ENCODE peak calls at places on chromosomes 12 and 14, in four cellular contexts. D, B, Z and C are unnamed samples.

GRCh38 chr12:111034148-111034910 is 114.0 kb upstream of the MYL2 start:
- DNase-seq in B (no peak), D (no peak), Z (no peak), C (peak; percentile 61)

GRCh38 chr12:56518570-56518969 is 3.0 kb upstream of the RBMS2 start:
- DNase-seq in D (no peak), B (no peak), Z (peak; percentile 38), C (no peak)

GRCh38 chr12:78210494-78210860 is 379.8 kb downstream of the NAV3 start:
- DNase-seq in D (no peak), Z (no peak), B (no peak), C (no peak)

GRCh38 chr14:50103558-50103957 is 12.8 kb downstream of the VCPKMT start:
- DNase-seq in B (no peak), Z (no peak), D (no peak), C (no peak)

GRCh38 chr12:30806989-30807694 is 52.4 kb upstream of the CAPRIN2 start:
- DNase-seq in Z (peak; percentile 54), D (no peak), B (peak; percentile 48), C (peak; percentile 37)

GRCh38 chr14:54362089-54362504 is 34.7 kb upstream of the CDKN3 start:
- DNase-seq in B (no peak), Z (no peak), D (no peak), C (peak; percentile 34)

GRCh38 chr12:32903763-32904162 is 7.2 kb upstream of the PKP2 start:
- DNase-seq in D (no peak), Z (no peak), B (no peak), C (no peak)

GRCh38 chr12:11944321-11944720 is 126.4 kb upstream of the BCL2L14 start:
- DNase-seq in Z (no peak), B (no peak), D (no peak), C (no peak)

GRCh38 chr14:54322241-54322640 is 74.6 kb upstream of the CDKN3 start:
- DNase-seq in Z (no peak), B (no peak), D (no peak), C (no peak)

GRCh38 chr14:46672128-46672527 is 20.5 kb upstream of the RPL10L start:
- DNase-seq in D (no peak), B (no peak), Z (no peak), C (no peak)

GRCh38 chr14:88791629-88792571 is 853 bp downstream of the EML5 start:
- DNase-seq in D (peak; percentile 5), B (no peak), Z (no peak), C (peak; percentile 18)

GRCh38 chr12:23929906-23930305 is 19.6 kb downstream of the SOX5 start:
- DNase-seq in D (no peak), Z (no peak), B (no peak), C (no peak)

GRCh38 chr12:1324900-1325299 is 269.5 kb downstream of the FBXL14 start:
- DNase-seq in B (no peak), D (no peak), Z (no peak), C (no peak)

GRCh38 chr12:990308-990648 is 745 bp upstream of the ERC1 start:
- DNase-seq in Z (peak; percentile 33), B (peak; percentile 29), D (peak; percentile 38), C (peak; percentile 50)

GRCh38 chr12:64673490-64674169 is 63.3 kb downstream of the RASSF3 start:
- DNase-seq in D (no peak), Z (peak; percentile 32), B (no peak), C (no peak)

GRCh38 chr12:26113194-26113654 is 11.6 kb downstream of the BHLHE41 start:
- DNase-seq in B (no peak), D (no peak), Z (no peak), C (no peak)

GRCh38 chr12:52074656-52075408 is 4.7 kb upstream of the SMIM41 start:
- DNase-seq in D (no peak), Z (no peak), B (no peak), C (no peak)

GRCh38 chr12:1171657-1172056 is 180.6 kb downstream of the ERC1 start:
- DNase-seq in D (no peak), Z (no peak), B (no peak), C (no peak)

GRCh38 chr12:76117751-76118150 is 33.3 kb upstream of the NAP1L1 start:
- DNase-seq in B (no peak), D (no peak), Z (no peak), C (no peak)

GRCh38 chr12:92044435-92044834 is 101.2 kb downstream of the BTG1 start:
- DNase-seq in Z (no peak), B (no peak), D (no peak), C (no peak)

GRCh38 chr12:93707836-93708235 is 30.7 kb downstream of the CRADD start:
- DNase-seq in B (no peak), Z (peak; percentile 62), D (peak; percentile 26), C (no peak)

GRCh38 chr14:23163830-23164229 is 19.6 kb downstream of the SLC7A8 start:
- DNase-seq in Z (no peak), B (no peak), D (no peak), C (no peak)

GRCh38 chr12:52070243-52070925 is 606 bp downstream of the ATG101 start:
- DNase-seq in Z (no peak), D (no peak), B (no peak), C (no peak)

GRCh38 chr14:67727361-67727760 is 25.7 kb downstream of the RDH12 start:
- DNase-seq in D (no peak), Z (no peak), B (no peak), C (no peak)

GRCh38 chr12:89140580-89141236 is 211.6 kb downstream of the DUSP6 start:
- DNase-seq in Z (no peak), B (no peak), D (no peak), C (no peak)
- TF ChIP-seq NR3C1 in Z (no peak), B (no peak), D (no peak), C (no peak)

GRCh38 chr12:46557539-46558373 is 185.2 kb upstream of the SLC38A2 start:
- DNase-seq in Z (no peak), B (no peak), D (no peak), C (no peak)
- TF ChIP-seq NR3C1 in Z (no peak), B (no peak), D (no peak), C (no peak)

DNA sequence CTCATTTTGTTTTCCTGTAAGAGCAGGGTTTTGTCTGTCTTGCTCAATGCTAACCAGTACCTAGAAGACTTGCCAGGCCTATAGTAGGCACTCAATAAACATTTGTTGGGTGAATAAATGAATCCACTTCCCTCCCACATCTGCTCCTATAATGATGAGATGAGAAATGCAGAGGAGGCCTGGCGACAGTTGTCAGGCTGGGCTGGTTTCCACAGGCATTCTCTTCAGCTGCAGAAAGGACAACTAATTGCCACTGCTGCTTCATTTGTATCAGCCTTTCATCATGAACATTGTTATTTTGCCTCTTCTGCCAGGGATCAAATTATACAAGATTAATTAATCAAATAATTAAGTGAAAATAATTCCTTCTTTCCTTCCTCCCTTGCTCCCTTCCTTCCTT is 82.0 kb upstream of the PTHLH start:
- DNase-seq in D (no peak), B (no peak), Z (no peak), C (no peak)
- TF ChIP-seq NR3C1 in D (no peak), B (no peak), Z (no peak), C (no peak)

GRCh38 chr14:104792945-104793702 is 2.4 kb downstream of the AKT1 start:
- DNase-seq in D (no peak), B (no peak), Z (no peak), C (peak; percentile 70)

GRCh38 chr14:104793703-104793959 is 1.9 kb downstream of the AKT1 start:
- DNase-seq in B (no peak), D (no peak), Z (no peak), C (no peak)

GRCh38 chr14:104794099-104794498 is 1.4 kb downstream of the AKT1 start:
- DNase-seq in B (peak; percentile 61), D (peak; percentile 73), Z (peak; percentile 57), C (peak; percentile 89)

GRCh38 chr14:104791425-104791824 is 4.1 kb downstream of the AKT1 start:
- DNase-seq in Z (no peak), D (no peak), B (no peak), C (no peak)

GRCh38 chr14:104792101-104792884 is 3.3 kb downstream of the AKT1 start:
- DNase-seq in Z (no peak), B (no peak), D (no peak), C (no peak)
- TF ChIP-seq NR3C1 in Z (no peak), B (no peak), D (no peak), C (no peak)

DNA sequence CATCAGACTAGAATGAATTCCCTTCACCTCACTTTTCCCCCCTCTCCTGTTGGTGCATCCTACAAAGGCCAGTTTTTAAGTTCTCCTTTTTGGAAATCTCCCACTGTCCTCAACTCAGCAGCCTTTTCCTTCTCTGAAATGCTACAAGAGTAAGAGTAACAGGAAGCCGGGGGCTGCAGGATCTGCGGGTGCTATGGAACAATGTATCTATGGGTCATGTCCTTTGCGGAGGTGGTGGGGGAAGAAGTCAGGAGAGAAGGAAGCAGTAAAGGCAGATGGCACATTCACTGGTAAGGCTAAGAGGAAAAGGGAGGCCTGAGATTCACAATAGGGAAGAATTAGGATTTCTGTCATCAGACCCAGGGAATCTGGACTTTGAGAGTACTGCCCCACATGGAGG is 22.2 kb upstream of the TESC start:
- DNase-seq in Z (no peak), B (no peak), D (no peak), C (no peak)
- TF ChIP-seq NR3C1 in Z (no peak), B (no peak), D (no peak), C (no peak)